ENCODE peak calls at places on chromosomes 7 and 10, in five cellular contexts. R is cardiac fibroblast, L is brain microvascular endothelial cell, T is aorta, N is uterus. G is an unnamed sample.
A peak's percentile ranks its signal among the peaks of the same experiment; 100 is the strongest.

GRCh38 chr7:143145-143751 is 49.1 kb upstream of the FAM20C start:
- DNase-seq in R (no peak), L (no peak), T (no peak), N (peak; percentile 13), G (no peak)

GRCh38 chr7:69517985-69518731 is 80.1 kb upstream of the AUTS2 start:
- DNase-seq in R (no peak), L (no peak), T (no peak), N (no peak), G (no peak)

GRCh38 chr10:72062832-72063702 is 25.3 kb downstream of the SPOCK2 start:
- DNase-seq in R (no peak), L (no peak), T (no peak), N (no peak), G (no peak)

GRCh38 chr10:35300063-35300699 is 36.1 kb upstream of the CCNY start:
- DNase-seq in R (peak; percentile 32), L (peak; percentile 52), T (no peak), N (no peak), G (no peak)

GRCh38 chr7:116834815-116835533 is 27.4 kb upstream of the CAPZA2 start:
- DNase-seq in R (peak; percentile 18), L (peak; percentile 38), T (no peak), N (no peak), G (no peak)

GRCh38 chr7:80907141-80907601 is 11.7 kb downstream of the SEMA3C start:
- DNase-seq in R (no peak), L (no peak), T (no peak), N (no peak), G (no peak)

GRCh38 chr10:12479437-12479844 is 130.1 kb downstream of the CAMK1D start:
- DNase-seq in R (no peak), L (no peak), T (peak; percentile 45), N (no peak), G (no peak)

GRCh38 chr10:36766921-36767320 is 358.5 kb upstream of the ANKRD30A start:
- DNase-seq in R (no peak), L (no peak), T (no peak), N (no peak), G (no peak)

GRCh38 chr7:36119005-36119711 is 33.9 kb upstream of the EEPD1 start:
- DNase-seq in R (peak; percentile 98), L (peak; percentile 98), T (no peak), N (no peak), G (peak; percentile 96)

GRCh38 chr10:24661374-24661773 is 62.3 kb downstream of the ARHGAP21 start:
- DNase-seq in R (no peak), L (no peak), T (no peak), N (no peak), G (no peak)

GRCh38 chr10:114402871-114403544 is 1.3 kb downstream of the AFAP1L2 start:
- DNase-seq in R (no peak), L (peak; percentile 30), T (peak; percentile 67), N (no peak), G (no peak)
- H3K4me3 ChIP-seq in R (no peak overlapping the region), L (peak overlapping the region; percentile 33), T (peak overlapping the region; percentile 75), N (peak overlapping the region; percentile 79), G (peak overlapping the region; percentile 53)

GRCh38 chr7:27112361-27112760 is 9.9 kb upstream of the HOXA2 start:
- DNase-seq in R (no peak), L (no peak), T (no peak), N (no peak), G (no peak)

GRCh38 chr7:27110163-27110976 is 7.9 kb upstream of the HOXA2 start:
- DNase-seq in R (peak; percentile 64), L (no peak), T (peak; percentile 94), N (peak; percentile 70), G (peak; percentile 92)

GRCh38 chr7:27110977-27111752 is 8.7 kb upstream of the HOXA2 start:
- DNase-seq in R (no peak), L (no peak), T (peak; percentile 79), N (peak; percentile 66), G (peak; percentile 79)

GRCh38 chr7:27112960-27113949 is 10.8 kb upstream of the HOXA2 start:
- DNase-seq in R (peak; percentile 53), L (no peak), T (peak; percentile 85), N (peak; percentile 78), G (no peak)

DNA sequence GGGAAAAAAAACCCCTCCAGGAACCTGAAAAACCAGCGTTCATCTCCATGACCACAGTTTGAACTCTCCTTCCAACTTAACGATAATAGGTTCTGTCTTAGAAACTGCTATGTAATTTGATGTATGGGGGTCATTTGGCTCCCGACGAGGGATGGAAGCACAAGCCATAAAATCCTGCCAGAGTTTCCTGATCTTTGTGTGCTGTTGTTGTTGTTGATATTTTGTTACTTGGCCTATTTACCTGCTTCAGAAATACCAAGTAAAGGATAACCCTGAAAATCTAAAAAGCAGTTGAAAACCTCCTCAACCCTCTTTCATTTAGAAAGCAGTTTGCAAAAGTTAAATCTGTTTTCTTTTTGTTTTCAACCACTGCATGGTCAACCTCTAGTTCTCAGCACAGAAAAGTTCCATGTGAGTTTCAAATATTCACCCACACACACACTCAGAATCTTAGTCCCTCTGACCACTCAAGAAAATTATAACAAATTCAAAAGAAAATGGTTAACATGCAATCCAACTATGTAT is 9.3 kb upstream of the HOXA2 start:
- DNase-seq in R (no peak), L (no peak), T (no peak), N (no peak), G (no peak)
- H3K4me3 ChIP-seq in R (no peak overlapping the region), L (peak overlapping the region; percentile 57), T (peak overlapping the region; percentile 32), N (no peak overlapping the region), G (peak overlapping the region; percentile 76)

DNA sequence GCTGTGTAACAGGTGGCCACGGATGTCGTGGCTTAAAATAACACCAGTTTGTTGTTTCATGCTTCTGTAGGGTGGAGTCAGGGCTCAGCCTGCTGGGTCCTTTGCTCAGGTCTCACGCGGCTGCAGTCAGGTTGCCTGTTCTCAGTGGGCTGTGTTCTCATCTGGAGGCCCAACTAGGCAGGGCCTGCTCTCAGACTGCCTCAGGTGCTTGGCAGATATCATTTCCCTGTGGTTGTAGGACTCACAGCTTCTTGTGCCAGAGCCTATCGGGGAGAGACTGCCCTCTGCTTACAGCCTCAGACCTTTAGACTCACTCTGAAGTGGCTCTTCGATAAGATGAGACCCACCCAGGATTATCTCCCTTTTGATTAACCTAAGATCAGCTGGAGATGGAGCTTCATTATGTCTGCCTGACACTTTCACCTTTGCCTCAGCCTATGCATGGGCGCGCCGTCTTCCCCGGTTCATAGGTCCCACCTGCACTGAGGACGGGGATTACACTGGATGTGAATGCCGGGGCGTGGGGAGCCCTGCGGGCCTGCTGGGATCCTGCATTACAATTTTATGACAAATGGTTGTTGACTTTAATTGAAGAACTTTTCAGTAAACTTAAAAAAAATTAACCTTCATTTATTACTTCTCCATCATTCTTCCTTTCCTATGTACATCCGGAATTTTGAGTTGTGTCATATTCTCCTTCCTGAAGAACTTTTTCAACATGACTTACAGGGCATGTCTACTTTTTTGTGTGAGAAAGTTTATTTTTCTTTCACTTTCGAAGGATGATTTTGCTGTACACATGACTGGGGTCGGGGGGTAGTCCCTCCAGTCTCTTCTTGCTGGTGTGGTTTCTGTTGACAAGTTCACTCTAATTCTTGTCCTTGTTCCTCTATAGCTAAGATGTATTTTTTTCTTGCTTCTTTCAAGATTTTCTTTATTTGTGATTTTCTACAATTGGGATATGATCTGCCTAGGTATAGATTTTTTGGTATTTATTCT is 55.5 kb downstream of the INPP5A start:
- DNase-seq in R (no peak), L (no peak), T (peak; percentile 75), N (no peak), G (no peak)
- H3K4me3 ChIP-seq in R (no peak overlapping the region), L (no peak overlapping the region), T (no peak overlapping the region), N (no peak overlapping the region), G (no peak overlapping the region)

DNA sequence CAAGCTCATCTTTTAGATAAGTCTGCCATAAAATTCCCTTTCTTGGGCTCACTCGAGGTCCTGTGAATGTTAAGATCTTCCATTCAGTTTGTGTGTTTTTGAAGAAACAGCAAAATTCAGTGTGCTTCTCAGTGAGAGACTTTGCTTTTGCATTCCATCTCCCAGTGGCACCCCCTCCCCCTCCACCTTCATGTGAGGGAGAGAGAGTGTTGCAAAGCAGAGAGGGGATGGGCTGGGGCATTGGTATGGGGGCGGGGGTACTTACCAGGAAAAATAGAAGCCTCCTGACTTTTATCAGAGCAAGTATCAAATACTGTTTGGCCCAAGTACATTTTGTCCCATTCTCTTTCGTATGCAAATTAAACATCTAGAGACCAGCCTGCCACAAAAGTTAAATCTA is 3.7 kb upstream of the TECTB start:
- DNase-seq in R (no peak), L (no peak), T (no peak), N (no peak), G (no peak)
- H3K4me3 ChIP-seq in R (no peak overlapping the region), L (no peak overlapping the region), T (no peak overlapping the region), N (no peak overlapping the region), G (no peak overlapping the region)

DNA sequence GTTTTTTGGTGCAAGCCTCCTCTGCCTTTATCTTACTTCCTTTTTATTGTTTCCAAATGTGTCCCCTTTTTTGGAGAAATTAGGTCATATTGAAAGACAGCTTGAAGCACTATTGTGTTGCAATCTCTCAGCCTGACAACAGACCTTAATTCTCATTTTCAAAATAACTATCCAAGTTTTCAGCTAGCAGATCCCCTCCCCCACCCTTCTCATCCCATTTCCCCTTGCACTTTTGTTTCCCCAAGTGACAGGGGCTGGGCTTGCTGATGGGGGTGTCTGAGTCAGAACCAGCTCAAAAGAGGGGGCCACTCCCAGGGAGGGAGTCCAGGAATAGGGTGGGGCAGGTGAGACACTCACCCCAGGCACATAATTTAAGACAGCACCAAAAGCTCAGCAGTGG is 75.3 kb downstream of the MKI67 start:
- DNase-seq in R (peak; percentile 43), L (no peak), T (no peak), N (peak; percentile 40), G (no peak)
- H3K4me3 ChIP-seq in R (no peak overlapping the region), L (no peak overlapping the region), T (no peak overlapping the region), N (no peak overlapping the region), G (no peak overlapping the region)

GRCh38 chr10:100482834-100483185 is 20.0 kb downstream of the WNT8B start:
- DNase-seq in R (no peak), L (no peak), T (no peak), N (no peak), G (no peak)
- H3K4me3 ChIP-seq in R (no peak overlapping the region), L (no peak overlapping the region), T (no peak overlapping the region), N (no peak overlapping the region), G (peak overlapping the region; percentile 37)

GRCh38 chr10:61965694-61966284 is 64.3 kb downstream of the ARID5B start:
- DNase-seq in R (no peak), L (no peak), T (no peak), N (no peak), G (no peak)
- H3K4me3 ChIP-seq in R (no peak overlapping the region), L (no peak overlapping the region), T (no peak overlapping the region), N (no peak overlapping the region), G (no peak overlapping the region)

GRCh38 chr10:83544049-83544448 is 595.3 kb upstream of the GHITM start:
- DNase-seq in R (no peak), L (no peak), T (no peak), N (no peak), G (no peak)

GRCh38 chr10:83538047-83538446 is 601.3 kb upstream of the GHITM start:
- DNase-seq in R (no peak), L (no peak), T (no peak), N (no peak), G (no peak)

GRCh38 chr10:83539528-83540308 is 599.6 kb upstream of the GHITM start:
- DNase-seq in R (peak; percentile 77), L (no peak), T (no peak), N (peak; percentile 72), G (no peak)

GRCh38 chr10:83542774-83543291 is 596.5 kb upstream of the GHITM start:
- DNase-seq in R (no peak), L (no peak), T (no peak), N (no peak), G (no peak)

DNA sequence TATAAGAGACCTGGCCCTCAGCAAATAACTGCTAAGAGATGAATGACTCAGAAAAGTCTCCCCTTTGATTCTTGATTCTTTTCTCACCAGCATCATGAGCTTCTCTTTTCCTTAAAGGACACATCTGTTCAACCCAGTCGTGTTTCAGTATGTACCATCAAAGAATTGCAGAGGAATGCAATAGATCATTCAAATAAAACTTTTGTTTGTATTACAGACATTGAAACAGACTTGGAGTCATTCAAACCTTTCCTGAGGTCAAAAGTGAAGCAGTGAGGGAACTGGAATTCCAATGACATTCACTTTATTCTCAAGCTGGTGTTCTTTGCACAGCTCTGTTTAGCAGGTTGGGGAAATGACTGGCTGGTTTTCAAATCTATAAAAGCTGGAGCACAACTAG is 598.2 kb upstream of the GHITM start:
- DNase-seq in R (no peak), L (no peak), T (no peak), N (no peak), G (no peak)
- H3K4me3 ChIP-seq in R (no peak overlapping the region), L (no peak overlapping the region), T (no peak overlapping the region), N (no peak overlapping the region), G (no peak overlapping the region)

G was measured in astrocyte of the cerebellum.